ENCODE peak calls at places on chromosomes 13 and 19, in six cellular contexts. One of them, this sample, is unnamed.

GRCh38 chr13:46598140-46598819 is 45.3 kb downstream of the LRCH1 start:
- DNase-seq in iris pigment epithelial cell: no peak
- DNase-seq in astrocyte of the spinal cord: no peak
- DNase-seq in left colon: no peak
- DNase-seq in kidney tubule cell: no peak
- DNase-seq in OCI-LY7: peak; percentile 89
- DNase-seq in this sample: no peak

GRCh38 chr13:45850020-45850613 is 1.4 kb downstream of the SIAH3 start:
- DNase-seq in iris pigment epithelial cell: no peak
- DNase-seq in astrocyte of the spinal cord: no peak
- DNase-seq in left colon: no peak
- DNase-seq in kidney tubule cell: no peak
- DNase-seq in OCI-LY7: no peak
- DNase-seq in this sample: no peak

GRCh38 chr19:17105548-17105947 is 30.0 kb downstream of the MYO9B start:
- DNase-seq in iris pigment epithelial cell: no peak
- DNase-seq in astrocyte of the spinal cord: no peak
- DNase-seq in left colon: no peak
- DNase-seq in kidney tubule cell: no peak
- DNase-seq in OCI-LY7: peak; percentile 66
- DNase-seq in this sample: no peak

GRCh38 chr19:50770888-50771287 is 624 bp downstream of the GPR32 start:
- DNase-seq in iris pigment epithelial cell: no peak
- DNase-seq in astrocyte of the spinal cord: no peak
- DNase-seq in left colon: no peak
- DNase-seq in kidney tubule cell: no peak
- DNase-seq in OCI-LY7: no peak
- DNase-seq in this sample: no peak

GRCh38 chr13:25170554-25171107 is 1.5 kb downstream of the AMER2 start:
- DNase-seq in iris pigment epithelial cell: no peak
- DNase-seq in astrocyte of the spinal cord: no peak
- DNase-seq in left colon: no peak
- DNase-seq in kidney tubule cell: no peak
- DNase-seq in OCI-LY7: no peak
- DNase-seq in this sample: no peak

GRCh38 chr19:52648336-52648990 is 10.3 kb upstream of the ZNF83 start:
- DNase-seq in iris pigment epithelial cell: peak; percentile 70
- DNase-seq in astrocyte of the spinal cord: peak; percentile 52
- DNase-seq in left colon: no peak
- DNase-seq in kidney tubule cell: peak; percentile 62
- DNase-seq in OCI-LY7: no peak
- DNase-seq in this sample: peak; percentile 17

GRCh38 chr13:75307370-75307984 is 174.5 kb downstream of the TBC1D4 start:
- DNase-seq in iris pigment epithelial cell: peak; percentile 30
- DNase-seq in astrocyte of the spinal cord: no peak
- DNase-seq in left colon: no peak
- DNase-seq in kidney tubule cell: no peak
- DNase-seq in OCI-LY7: no peak
- DNase-seq in this sample: no peak

GRCh38 chr13:33017410-33017929 is 1.2 kb downstream of the KL start:
- DNase-seq in iris pigment epithelial cell: peak; percentile 22
- DNase-seq in astrocyte of the spinal cord: peak; percentile 30
- DNase-seq in left colon: peak; percentile 36
- DNase-seq in kidney tubule cell: peak; percentile 92
- DNase-seq in OCI-LY7: peak; percentile 30
- DNase-seq in this sample: no peak